ENCODE peak calls at places on chromosomes 16 and 17, in four cellular contexts. S is astrocyte, B is ascending aorta, K is lower lobe of right lung. Q is an unnamed sample.
A peak's percentile ranks its signal among the peaks of the same experiment; 100 is the strongest.

GRCh38 chr16:70703041-70703834 is 17.4 kb upstream of the MTSS2 start:
- DNase-seq in S (peak; percentile 90), K (no peak), B (peak; percentile 93), Q (peak; percentile 84)

GRCh38 chr16:528111-529011 is 849 bp downstream of the CAPN15 start:
- DNase-seq in K (no peak), B (no peak), S (peak; percentile 55), Q (no peak)

GRCh38 chr17:73695035-73695738 is 50.9 kb upstream of the SDK2 start:
- DNase-seq in S (no peak), B (no peak), K (no peak), Q (no peak)

GRCh38 chr17:17819561-17819995 is 17.2 kb downstream of the SREBF1 start:
- DNase-seq in K (peak; percentile 79), B (peak; percentile 81), S (peak; percentile 84), Q (peak; percentile 47)

GRCh38 chr16:9957433-9957832 is 224.8 kb downstream of the GRIN2A start:
- DNase-seq in B (no peak), S (no peak), K (no peak), Q (no peak)

GRCh38 chr17:38673714-38674012 is 1.1 kb downstream of the EPOP start:
- DNase-seq in K (no peak), B (no peak), S (no peak), Q (no peak)

GRCh38 chr17:51869387-51869786 is 289.1 kb downstream of the CA10 start:
- DNase-seq in K (no peak), S (no peak), B (no peak), Q (no peak)

GRCh38 chr17:17719966-17720543 is 38.8 kb downstream of the RAI1 start:
- DNase-seq in K (no peak), B (no peak), S (no peak), Q (no peak)

GRCh38 chr17:77946900-77947643 is 11.4 kb upstream of the TNRC6C start:
- DNase-seq in S (no peak), K (no peak), B (no peak), Q (no peak)

GRCh38 chr16:1056196-1056595 is 16.4 kb upstream of the SSTR5 start:
- DNase-seq in K (no peak), B (no peak), S (no peak), Q (no peak)

GRCh38 chr17:76121932-76122383 is 18.4 kb upstream of the EXOC7 start:
- DNase-seq in B (no peak), S (no peak), K (no peak), Q (no peak)

GRCh38 chr17:81097134-81097942 is 62.4 kb downstream of the BAIAP2 start:
- DNase-seq in S (peak; percentile 72), B (peak; percentile 92), K (peak; percentile 86), Q (peak; percentile 63)
- H3K4me3 ChIP-seq in S (peak overlapping the region; percentile 38), B (no peak overlapping the region), K (peak overlapping the region; percentile 30), Q (peak overlapping the region; percentile 54)

DNA sequence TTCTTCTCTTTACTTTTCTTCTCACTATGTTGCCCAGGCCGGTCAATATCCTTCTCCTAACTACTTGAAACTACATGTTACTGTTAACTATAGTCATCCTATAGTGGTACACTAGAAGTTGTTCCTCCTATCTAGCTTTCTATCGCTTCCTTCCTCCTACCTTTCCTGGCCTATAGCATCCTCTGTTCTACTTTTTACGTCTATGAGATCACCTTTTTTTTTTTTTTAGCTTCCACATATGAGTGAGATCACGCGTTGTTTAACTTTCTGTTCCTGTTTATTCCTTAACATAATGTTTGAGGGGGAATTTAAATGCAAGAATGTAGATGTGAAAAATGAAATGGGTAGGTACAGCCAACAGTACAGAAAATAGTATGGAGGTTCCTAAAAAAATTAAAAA is 30.5 kb upstream of the YPEL2 start:
- DNase-seq in B (no peak), K (no peak), S (no peak), Q (no peak)
- H3K27ac ChIP-seq in B (no peak overlapping the region), K (no peak overlapping the region), S (no peak overlapping the region), Q (no peak overlapping the region)

DNA sequence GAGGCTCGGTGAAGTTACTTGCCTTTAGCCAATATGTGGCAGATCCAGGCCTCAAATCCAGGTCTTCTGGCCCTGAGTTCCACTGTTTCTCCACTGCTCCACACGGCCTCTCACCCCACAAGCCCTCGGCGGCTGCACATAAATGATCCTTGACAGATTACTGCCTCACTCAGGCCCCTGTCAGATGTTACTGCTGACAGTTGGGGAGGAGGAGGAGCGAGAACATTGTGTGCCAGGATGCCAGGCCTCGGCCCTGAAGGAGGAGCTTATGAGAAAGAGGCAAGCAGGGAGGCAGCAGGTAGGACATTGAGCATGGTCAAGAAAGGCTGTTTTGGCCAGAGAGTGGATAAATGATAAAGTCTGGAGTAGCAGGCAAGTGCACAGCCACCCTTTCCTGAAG is 88.6 kb downstream of the RAB11FIP4 start:
- DNase-seq in S (no peak), K (no peak), B (no peak), Q (no peak)
- H3K4me3 ChIP-seq in S (no peak overlapping the region), K (no peak overlapping the region), B (no peak overlapping the region), Q (no peak overlapping the region)

DNA sequence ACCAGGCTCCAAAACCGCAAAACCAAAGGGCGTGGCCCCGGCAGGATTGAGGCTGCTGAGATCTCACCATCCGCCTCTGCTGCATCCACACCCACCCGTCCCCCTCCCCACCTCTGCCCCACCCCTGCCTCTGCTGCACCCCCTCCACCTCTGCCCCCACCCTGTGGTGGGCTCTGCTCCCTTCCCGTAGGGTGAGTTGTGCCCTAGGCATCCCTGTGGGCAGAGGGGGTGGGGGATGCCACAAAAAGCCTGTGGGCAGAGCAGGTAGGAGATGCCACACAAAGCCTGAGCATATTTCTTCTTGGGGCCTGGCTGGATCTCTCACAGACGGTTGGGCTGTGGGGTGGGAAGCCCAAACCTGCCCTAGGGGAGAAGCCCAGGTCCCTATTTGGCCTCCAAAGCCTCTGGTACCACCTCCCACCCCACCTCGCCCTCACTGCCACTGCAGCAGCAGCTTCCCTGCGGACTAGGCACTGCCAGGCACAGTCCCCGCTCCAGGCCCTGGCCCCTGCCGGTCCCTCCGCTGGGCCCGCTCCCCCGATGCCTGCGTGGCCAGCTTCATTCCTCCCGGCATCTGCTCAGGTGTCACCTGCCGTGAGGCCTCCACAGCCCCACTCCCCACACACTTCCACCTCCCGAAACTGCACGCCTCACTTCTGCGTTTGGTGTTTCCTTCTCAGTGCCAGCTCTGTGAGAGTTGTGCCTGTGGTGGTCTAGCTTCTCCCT is 11.3 kb upstream of the PABPN1L start:
- DNase-seq in B (no peak), S (no peak), K (no peak), Q (no peak)
- H3K27ac ChIP-seq in B (no peak overlapping the region), S (no peak overlapping the region), K (no peak overlapping the region), Q (no peak overlapping the region)

DNA sequence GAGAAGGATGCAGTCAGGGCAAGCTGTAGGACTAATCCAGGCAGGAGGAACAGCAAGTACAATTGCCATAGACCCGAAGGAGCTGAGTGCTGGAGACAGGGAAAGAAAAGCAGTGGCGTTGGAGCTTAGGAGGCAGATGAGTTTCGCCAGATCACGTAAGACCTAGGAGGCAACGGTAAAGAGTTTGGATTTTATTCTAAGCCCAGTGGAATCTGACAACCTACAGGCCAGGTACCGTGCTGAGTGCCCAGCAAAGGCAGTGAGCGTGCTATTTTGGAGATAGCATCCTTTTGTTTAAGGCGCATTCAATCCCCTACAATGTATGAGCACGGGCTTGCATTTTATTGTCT is 1.2 kb downstream of the USP43 start:
- DNase-seq in K (no peak), B (no peak), S (no peak), Q (no peak)
- H3K4me3 ChIP-seq in K (peak overlapping the region; percentile 66), B (no peak overlapping the region), S (peak overlapping the region; percentile 63), Q (no peak overlapping the region)

DNA sequence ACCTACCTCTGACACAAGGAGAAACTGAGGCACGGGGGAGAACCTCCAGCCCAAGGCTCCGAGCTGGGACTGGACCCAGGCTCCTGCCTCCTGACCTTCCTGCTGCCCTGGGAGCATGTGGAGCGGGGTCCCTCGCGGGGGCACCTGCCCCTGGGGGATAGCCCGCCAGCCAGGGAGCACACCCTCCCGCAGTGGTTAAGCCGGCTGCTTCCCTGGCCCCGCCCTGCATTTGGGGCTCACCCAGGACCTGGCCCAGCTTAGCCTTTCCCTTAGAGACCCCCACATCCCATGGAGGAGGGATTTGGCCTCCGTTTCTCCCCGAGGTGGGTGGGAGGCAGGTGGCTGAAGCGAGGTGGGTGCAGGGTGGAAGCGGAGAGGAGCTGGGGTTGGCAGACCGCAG is 1.8 kb upstream of the CDH15 start:
- DNase-seq in S (no peak), B (no peak), K (no peak), Q (no peak)
- H3K27ac ChIP-seq in S (no peak overlapping the region), B (no peak overlapping the region), K (no peak overlapping the region), Q (no peak overlapping the region)

GRCh38 chr17:30226878-30227277 is 8.6 kb downstream of the SLC6A4 start:
- DNase-seq in B (no peak), S (no peak), K (no peak), Q (no peak)

GRCh38 chr17:30222741-30223175 is 12.7 kb downstream of the SLC6A4 start:
- DNase-seq in B (peak; percentile 35), S (no peak), K (no peak), Q (no peak)

GRCh38 chr17:30225919-30226553 is 9.5 kb downstream of the SLC6A4 start:
- DNase-seq in K (no peak), B (no peak), S (no peak), Q (no peak)

GRCh38 chr17:30224419-30224960 is 11.0 kb downstream of the SLC6A4 start:
- DNase-seq in K (no peak), S (no peak), B (no peak), Q (no peak)

DNA sequence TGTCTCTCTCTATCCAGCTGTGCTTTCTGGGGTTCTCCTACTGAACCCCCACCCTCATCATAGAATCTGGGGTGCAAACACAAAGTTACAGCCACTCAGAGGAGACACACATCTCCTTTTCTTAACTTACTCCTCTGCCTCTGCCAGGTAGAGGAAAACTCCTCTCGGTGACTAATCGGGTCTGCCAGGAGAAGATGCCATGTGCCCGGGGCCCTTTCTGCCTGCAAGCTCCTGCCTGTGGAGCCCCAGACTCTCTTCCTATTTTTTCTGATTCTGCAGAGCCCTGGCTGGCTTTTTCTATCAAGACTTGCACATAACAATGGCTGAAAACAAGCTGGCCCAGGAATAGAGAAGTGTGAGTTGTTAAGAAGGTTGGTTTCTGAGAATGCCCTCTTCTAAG is 10.4 kb downstream of the SLC6A4 start:
- DNase-seq in S (no peak), K (no peak), B (no peak), Q (no peak)
- H3K4me3 ChIP-seq in S (no peak overlapping the region), K (no peak overlapping the region), B (no peak overlapping the region), Q (no peak overlapping the region)

GRCh38 chr16:2720719-2721633 is 952 bp upstream of the PRSS27 start:
- DNase-seq in B (peak; percentile 91), S (peak; percentile 51), K (peak; percentile 90), Q (peak; percentile 42)
- H3K27ac ChIP-seq in B (peak overlapping the region; percentile 57), S (no peak overlapping the region), K (peak overlapping the region; percentile 80), Q (no peak overlapping the region)

GRCh38 chr16:3098459-3099394 is at the start of gene ZSCAN10:
- DNase-seq in K (no peak), S (no peak), B (no peak), Q (no peak)
- H3K4me3 ChIP-seq in K (peak within 1 kb of the TSS; percentile 44), S (no peak within 1 kb of the TSS), B (peak within 1 kb of the TSS; percentile 26), Q (peak within 1 kb of the TSS; percentile 41)

Q was measured in AG04450.